ENCODE peak calls at places on chromosomes 11 and 22, in seven cellular contexts. G, N, D, S, J, P and H are unnamed samples.

GRCh38 chr11:118202599-118203422 is 22.0 kb downstream of the JAML start:
- DNase-seq in G (no peak), N (peak; percentile 89), P (no peak), D (no peak), S (no peak), J (no peak), H (peak; percentile 33)

GRCh38 chr11:101043940-101044339 is 85.7 kb downstream of the PGR start:
- DNase-seq in N (no peak), P (no peak), G (no peak), D (no peak), S (no peak), J (no peak), H (no peak)

GRCh38 chr22:50542416-50542927 is 3.2 kb upstream of the KLHDC7B start:
- DNase-seq in N (peak; percentile 65), P (no peak), D (no peak), G (no peak), J (no peak), S (no peak), H (no peak)

GRCh38 chr22:32475428-32476010 is 908 bp downstream of the FBXO7 start:
- DNase-seq in J (peak; percentile 45), D (peak; percentile 63), G (peak; percentile 40), N (peak; percentile 58), P (peak; percentile 52), S (peak; percentile 39), H (peak; percentile 22)

GRCh38 chr11:8230178-8230859 is 33.4 kb downstream of the LMO1 start:
- DNase-seq in G (no peak), P (no peak), N (no peak), J (no peak), D (no peak), S (peak; percentile 48), H (no peak)

GRCh38 chr22:28799834-28800307 is 498 bp downstream of the XBP1 start:
- DNase-seq in G (peak; percentile 75), P (peak; percentile 78), S (peak; percentile 60), D (peak; percentile 73), N (peak; percentile 75), J (no peak), H (no peak)

GRCh38 chr11:27237641-27238040 is 125.4 kb downstream of the CCDC34 start:
- DNase-seq in D (no peak), S (no peak), J (no peak), G (no peak), P (no peak), N (no peak), H (no peak)

GRCh38 chr11:9663699-9664275 is at the start of gene SWAP70:
- DNase-seq in J (peak; percentile 96), D (peak; percentile 90), S (peak; percentile 94), N (peak; percentile 92), P (peak; percentile 94), G (peak; percentile 92), H (peak; percentile 85)

GRCh38 chr11:10556590-10556989 is 11.9 kb downstream of the LYVE1 start:
- DNase-seq in G (no peak), D (no peak), J (no peak), P (no peak), N (no peak), S (no peak), H (no peak)

GRCh38 chr11:2769779-2770555 is 70.2 kb upstream of the KCNQ1OT1 start:
- DNase-seq in D (no peak), P (no peak), J (peak; percentile 14), G (peak; percentile 13), N (peak; percentile 37), S (no peak), H (no peak)

GRCh38 chr22:40709752-40710413 is 30.6 kb downstream of the MCHR1 start:
- DNase-seq in G (peak; percentile 56), D (no peak), P (peak; percentile 59), J (no peak), S (peak; percentile 58), N (no peak), H (no peak)

GRCh38 chr11:61776561-61777075 is 15.8 kb downstream of the TMEM258 start:
- DNase-seq in S (peak; percentile 85), N (peak; percentile 76), P (peak; percentile 81), G (no peak), D (peak; percentile 71), J (peak; percentile 89), H (peak; percentile 55)

GRCh38 chr11:17746096-17746495 is 11.5 kb downstream of the KCNC1 start:
- DNase-seq in S (no peak), D (no peak), J (no peak), G (no peak), P (no peak), N (no peak), H (no peak)

GRCh38 chr11:1863352-1864215 is 10.7 kb downstream of the LSP1 start:
- DNase-seq in P (peak; percentile 91), S (peak; percentile 53), N (peak; percentile 69), D (peak; percentile 61), J (no peak), G (peak; percentile 89), H (no peak)

GRCh38 chr11:27477831-27478230 is 5.2 kb upstream of the LGR4 start:
- DNase-seq in G (no peak), J (no peak), P (no peak), N (no peak), S (no peak), D (no peak), H (no peak)

GRCh38 chr11:116970485-116971292 is 127.5 kb downstream of the SIK3 start:
- DNase-seq in J (no peak), D (no peak), G (no peak), N (no peak), S (no peak), P (no peak), H (no peak)

DNA sequence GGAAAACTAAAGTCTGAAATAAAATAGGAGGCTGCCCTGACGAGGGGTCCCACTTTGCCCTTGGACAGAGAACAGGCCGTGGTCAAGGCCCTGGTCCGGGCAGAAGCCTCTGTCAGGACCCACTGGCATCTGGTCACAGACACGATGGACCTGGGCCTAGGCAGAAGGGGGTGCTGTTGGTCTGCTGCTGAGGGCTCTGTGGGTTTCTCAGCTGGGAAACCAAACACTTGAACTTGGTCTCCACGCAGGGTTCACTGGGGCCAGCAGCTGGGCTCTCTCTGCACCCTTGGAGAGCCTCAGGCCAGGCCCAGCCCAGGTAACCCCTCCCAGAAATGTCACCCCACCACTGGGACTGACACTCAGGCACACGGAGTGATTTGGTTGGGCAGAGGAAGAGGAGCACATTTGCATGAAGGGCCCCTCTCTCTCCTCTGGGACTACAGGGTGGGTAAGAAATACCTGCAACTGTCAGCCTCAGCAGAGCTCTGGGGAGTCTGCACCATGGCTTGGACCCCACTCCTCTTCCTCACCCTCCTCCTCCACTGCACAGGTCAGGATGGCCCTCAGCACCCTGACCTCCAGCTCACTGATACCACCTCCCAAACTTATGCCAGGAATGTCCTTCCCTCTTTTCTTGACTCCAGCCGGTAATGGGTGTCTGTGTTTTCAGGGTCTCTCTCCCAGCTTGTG is 48.1 kb upstream of the TOP3B start:
- DNase-seq in J (no peak), S (peak; percentile 47), N (no peak), D (peak; percentile 47), P (peak; percentile 8), G (no peak), H (no peak)
- TF ChIP-seq CTCF in J (peak; percentile 63), S (peak; percentile 46), N (peak; percentile 23), D (peak; percentile 37), P (peak; percentile 57), G (peak; percentile 41), H (no peak)

GRCh38 chr11:43937434-43938411 is 4.7 kb upstream of the C11orf96 start:
- DNase-seq in P (peak; percentile 74), N (no peak), D (no peak), G (no peak), J (no peak), S (no peak), H (no peak)
- TF ChIP-seq CTCF in P (peak; percentile 60), N (no peak), D (peak; percentile 37), G (peak; percentile 3), J (peak; percentile 22), S (no peak), H (no peak)

DNA sequence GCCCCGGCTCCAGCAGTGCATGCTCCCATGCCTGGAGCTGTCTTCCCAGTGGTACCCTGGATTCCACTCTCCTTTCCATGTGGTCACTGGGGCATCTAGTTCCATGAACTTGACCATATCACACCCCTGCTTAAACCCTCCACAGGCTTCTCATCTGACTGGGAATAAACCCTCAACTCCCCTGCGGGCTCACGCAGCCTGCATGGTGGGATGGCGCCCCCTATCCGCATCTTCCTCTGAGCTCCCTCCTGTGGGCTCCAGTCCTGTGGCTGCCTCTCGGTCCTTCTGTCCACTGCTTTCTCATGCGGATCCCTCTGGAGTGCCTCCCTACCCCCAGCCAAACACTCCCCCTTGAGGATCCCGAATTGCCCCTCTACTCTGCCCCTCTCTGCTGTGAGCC is 41.4 kb upstream of the TTLL12 start:
- DNase-seq in J (peak; percentile 91), D (peak; percentile 59), N (no peak), G (no peak), P (peak; percentile 42), S (peak; percentile 88), H (no peak)
- TF ChIP-seq CTCF in J (peak; percentile 88), D (peak; percentile 52), N (peak; percentile 21), G (peak; percentile 45), P (peak; percentile 45), S (peak; percentile 78), H (no peak)

DNA sequence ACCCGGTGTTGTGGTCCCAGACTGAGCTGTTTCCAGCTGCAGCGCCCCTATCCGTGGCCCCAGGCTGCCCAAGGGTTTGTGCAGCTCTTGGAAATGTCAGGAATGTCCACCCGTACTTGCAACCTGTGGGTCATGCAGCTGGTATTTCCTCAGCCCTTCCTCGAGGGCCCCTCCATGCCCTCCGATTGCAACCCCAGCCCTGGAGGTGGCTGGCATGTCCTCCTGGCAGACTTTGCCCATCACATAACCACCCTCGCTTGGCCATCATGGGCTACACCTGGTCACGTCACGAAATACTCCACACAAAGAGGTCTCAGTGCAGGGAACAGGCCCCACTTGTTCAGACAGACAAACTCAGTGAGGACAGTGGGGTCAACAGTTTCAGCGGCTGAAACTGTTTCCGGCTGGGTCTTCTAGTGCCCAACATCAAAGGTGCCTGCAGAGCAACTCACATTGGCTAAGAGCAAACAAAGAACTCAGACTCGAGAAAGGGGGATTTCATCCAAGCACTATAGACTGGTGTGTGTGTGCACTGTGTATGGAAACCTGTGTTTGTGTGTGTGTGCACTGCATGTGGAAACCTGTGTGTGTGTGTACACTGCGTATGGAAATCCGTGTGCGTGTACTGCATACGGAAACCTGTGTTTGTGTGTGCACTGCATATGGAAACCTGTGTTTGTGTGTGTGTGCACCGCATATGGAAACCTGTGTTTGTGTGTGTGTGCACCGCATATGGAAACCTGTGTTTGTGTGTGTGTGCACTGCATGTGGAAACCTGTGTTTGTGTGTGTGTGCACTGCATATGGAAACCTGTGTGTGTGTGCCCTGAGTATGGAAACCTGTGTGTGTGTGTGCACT is 72.8 kb upstream of the CCND1 start:
- DNase-seq in G (no peak), D (no peak), P (peak; percentile 3), J (peak; percentile 22), S (no peak), N (peak; percentile 13), H (no peak)
- TF ChIP-seq CTCF in G (no peak), D (no peak), P (no peak), J (no peak), S (no peak), N (no peak), H (no peak)

GRCh38 chr11:111528557-111528956 is 12.0 kb upstream of the LAYN start:
- DNase-seq in G (no peak), P (no peak), D (no peak), N (no peak), S (no peak), J (no peak), H (no peak)
- TF ChIP-seq CTCF in G (no peak), P (no peak), D (no peak), N (no peak), S (peak; percentile 21), J (no peak), H (no peak)

GRCh38 chr11:34790620-34791019 is 125.6 kb downstream of the APIP start:
- DNase-seq in P (no peak), S (peak; percentile 40), G (no peak), D (no peak), N (no peak), J (no peak), H (no peak)
- TF ChIP-seq CTCF in P (no peak), S (peak; percentile 36), G (no peak), D (peak; percentile 19), N (peak; percentile 27), J (peak; percentile 28), H (no peak)